ENCODE peak calls at places on chromosome 4, in seven cellular contexts. K is colonic mucosa, E is BE2C, F is PC-3, Z is right lobe of liver, R is breast epithelium, X is fibroblast of lung. D is an unnamed sample. For H3K4me1, the result is how much of the 10 kb centered on the place peaks cover.

GRCh38 chr4:73620115-73620792 is at the start of gene RASSF6:
- DNase-seq in F (peak), E (no peak), Z (peak), K (peak), R (no peak), X (peak), D (peak)

GRCh38 chr4:174091130-174091529 is 192.3 kb downstream of the FBXO8 start:
- DNase-seq in Z (no peak), F (no peak), K (no peak), X (no peak), E (no peak), R (no peak), D (no peak)

GRCh38 chr4:115687356-115687755 is 573.9 kb upstream of the NDST4 start:
- DNase-seq in Z (no peak), K (no peak), R (no peak), F (no peak), E (no peak), X (no peak), D (no peak)

GRCh38 chr4:126766266-126766665 is 866.5 kb upstream of the INTU start:
- DNase-seq in F (no peak), K (no peak), R (no peak), E (no peak), Z (peak), X (no peak), D (no peak)

GRCh38 chr4:27791640-27792039 is 931.0 kb downstream of the STIM2 start:
- DNase-seq in F (peak), E (no peak), R (no peak), K (no peak), Z (no peak), X (peak), D (no peak)

GRCh38 chr4:70583952-70584834 is 7.9 kb upstream of the AMBN start:
- DNase-seq in R (no peak), F (peak), K (peak), E (no peak), Z (no peak), X (no peak), D (peak)

GRCh38 chr4:138522366-138522765 is 280.2 kb upstream of the SLC7A11 start:
- DNase-seq in E (no peak), F (peak), X (peak), K (no peak), R (no peak), Z (no peak), D (no peak)

GRCh38 chr4:151850751-151851150 is 89.9 kb upstream of the GATB start:
- DNase-seq in K (no peak), R (no peak), E (no peak), F (no peak), X (no peak), Z (no peak), D (no peak)

GRCh38 chr4:98482503-98482846 is 175.9 kb downstream of the TSPAN5 start:
- DNase-seq in X (no peak), F (no peak), E (no peak), R (no peak), K (no peak), Z (no peak), D (no peak)

GRCh38 chr4:41136456-41136855 is 77.9 kb downstream of the APBB2 start:
- DNase-seq in K (no peak), X (no peak), E (no peak), R (no peak), F (no peak), Z (no peak), D (no peak)

GRCh38 chr4:60452259-60452658 is 747.9 kb upstream of the ADGRL3 start:
- DNase-seq in K (no peak), X (no peak), R (no peak), Z (no peak), E (no peak), F (no peak), D (no peak)

GRCh38 chr4:71186566-71187398 is 152.0 kb upstream of the SLC4A4 start:
- DNase-seq in Z (peak), E (peak), F (peak), R (no peak), K (peak), X (peak), D (peak)

GRCh38 chr4:52939325-52939724 is 77.2 kb downstream of the RASL11B start:
- DNase-seq in E (no peak), X (no peak), K (no peak), Z (no peak), R (no peak), F (no peak), D (no peak)

GRCh38 chr4:184386271-184386781 is 88.0 kb downstream of the IRF2 start:
- DNase-seq in X (no peak), E (no peak), Z (peak), K (peak), R (no peak), F (no peak), D (peak)

GRCh38 chr4:118997601-118998000 is 108.9 kb downstream of the SYNPO2 start:
- DNase-seq in F (no peak), Z (no peak), X (peak), K (no peak), E (no peak), R (no peak), D (no peak)

GRCh38 chr4:26476545-26476944 is 13.7 kb downstream of the CCKAR start:
- DNase-seq in X (no peak), F (no peak), Z (no peak), K (no peak), E (no peak), R (no peak), D (no peak)

GRCh38 chr4:39037491-39037825 is 5.2 kb upstream of the TMEM156 start:
- DNase-seq in Z (no peak), R (no peak), K (no peak), X (peak), E (no peak), F (peak), D (no peak)

GRCh38 chr4:169229571-169230028 is 41.2 kb downstream of the SH3RF1 start:
- DNase-seq in F (peak), Z (no peak), R (no peak), K (no peak), X (peak), E (no peak), D (no peak)

GRCh38 chr4:1449475-1449832 is 43.2 kb upstream of the NKX1-1 start:
- DNase-seq in E (no peak), X (no peak), K (no peak), Z (no peak), F (no peak), R (no peak), D (peak)

GRCh38 chr4:13627185-13627605 is 330 bp downstream of the BOD1L1 start:
- DNase-seq in Z (peak), X (peak), K (peak), R (no peak), E (peak), F (no peak), D (no peak)

GRCh38 chr4:158268553-158268952 is 58.3 kb downstream of the TMEM144 start:
- DNase-seq in Z (no peak), R (no peak), F (no peak), X (no peak), E (no peak), K (no peak), D (no peak)

GRCh38 chr4:91064157-91064853 is 937.1 kb downstream of the CCSER1 start:
- DNase-seq in X (peak), F (peak), R (no peak), E (peak), Z (no peak), K (no peak), D (no peak)

GRCh38 chr4:106270708-106271107 is 45.3 kb downstream of the TBCK start:
- DNase-seq in K (no peak), E (no peak), X (no peak), R (no peak), Z (no peak), F (no peak), D (no peak)

GRCh38 chr4:185896832-185897475 is 85.0 kb upstream of the SORBS2 start:
- DNase-seq in E (no peak), F (peak), K (no peak), Z (no peak), X (no peak), R (no peak), D (no peak)

GRCh38 chr4:140296335-140296753 is 77.1 kb upstream of the SCOC start:
- DNase-seq in E (peak), X (peak), F (peak), K (peak), R (peak), Z (no peak), D (peak)

GRCh38 chr4:174401471-174402130 is 117.9 kb downstream of the CEP44 start:
- DNase-seq in X (peak), R (no peak), F (peak), K (no peak), E (no peak), Z (no peak), D (no peak)

GRCh38 chr4:2408401-2408958 is 10.0 kb downstream of the ZFYVE28 start:
- DNase-seq in E (no peak), Z (no peak), X (no peak), F (peak), R (no peak), K (peak), D (no peak)

GRCh38 chr4:52665592-52665991 is 6.5 kb upstream of the USP46 start:
- DNase-seq in Z (no peak), R (no peak), E (no peak), F (peak), X (peak), K (no peak), D (no peak)

GRCh38 chr4:99394913-99395312 is 40.2 kb downstream of the ADH7 start:
- DNase-seq in X (peak), R (no peak), E (no peak), F (peak), Z (no peak), K (no peak), D (no peak)

GRCh38 chr4:8837181-8837811 is 34.3 kb downstream of the HMX1 start:
- DNase-seq in K (no peak), R (peak), Z (peak), E (no peak), F (no peak), X (no peak), D (no peak)

GRCh38 chr4:143351149-143351691 is 14.5 kb downstream of the GAB1 start:
- DNase-seq in K (no peak), F (no peak), X (no peak), Z (no peak), E (no peak), R (no peak), D (no peak)
- H3K4me1 ChIP-seq in K (under half), F (under half), X (under half), Z (under half), E (under half), R (under half), D (half or more)

GRCh38 chr4:120870279-120870673 is 52.2 kb downstream of the PRDM5 start:
- DNase-seq in Z (no peak), X (no peak), K (peak), E (no peak), F (peak), R (no peak), D (no peak)
- TF ChIP-seq CTCF in Z (no peak), X (no peak), K (no peak), E (peak), F (peak), R (no peak), D (no peak)

DNA sequence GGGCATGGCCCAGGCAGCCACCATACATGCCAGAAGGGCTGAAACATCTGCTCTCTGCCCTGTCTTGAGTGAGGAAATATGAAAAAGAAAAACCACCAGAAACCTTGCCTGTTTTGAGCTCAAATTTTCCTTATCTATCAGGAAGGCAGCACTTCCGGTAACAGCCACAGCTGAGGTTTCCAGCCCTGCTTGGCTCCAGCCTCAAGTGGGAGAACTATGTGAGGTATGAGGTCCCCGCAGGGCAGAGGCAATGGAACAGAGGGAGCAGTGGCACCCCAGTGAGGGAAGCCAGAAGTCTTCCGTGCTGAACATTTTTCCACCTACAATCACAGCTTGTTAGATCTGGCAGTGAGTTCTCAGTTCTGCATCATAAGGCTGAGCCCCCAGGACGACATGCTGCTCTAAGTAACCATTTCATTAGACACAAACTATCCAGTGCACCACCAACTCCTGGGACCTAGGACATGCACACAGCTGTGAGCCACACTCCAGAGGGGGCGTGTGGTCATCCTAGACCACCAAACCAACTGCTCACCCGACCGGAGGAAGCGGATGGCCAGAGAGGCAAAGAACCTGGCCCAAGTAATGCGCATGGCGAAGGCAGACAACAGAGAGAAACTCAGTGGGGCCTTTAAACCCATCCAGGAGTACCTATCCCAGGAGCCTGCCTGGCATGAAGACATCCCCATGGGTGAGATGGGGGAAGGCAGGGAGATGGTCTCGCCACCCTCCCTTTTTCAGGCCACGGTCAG is 22.6 kb downstream of the WDR1 start:
- DNase-seq in Z (no peak), E (no peak), F (no peak), K (no peak), X (peak), R (no peak), D (no peak)
- H3K4me1 ChIP-seq in Z (under half), E (under half), F (under half), K (under half), X (under half), R (under half), D (half or more)

GRCh38 chr4:155025762-155026457 is 182.5 kb upstream of the NPY2R start:
- DNase-seq in F (peak), Z (peak), R (no peak), E (peak), X (peak), K (peak), D (peak)
- TF ChIP-seq CTCF in F (peak), Z (peak), R (peak), E (peak), X (peak), K (peak), D (peak)

DNA sequence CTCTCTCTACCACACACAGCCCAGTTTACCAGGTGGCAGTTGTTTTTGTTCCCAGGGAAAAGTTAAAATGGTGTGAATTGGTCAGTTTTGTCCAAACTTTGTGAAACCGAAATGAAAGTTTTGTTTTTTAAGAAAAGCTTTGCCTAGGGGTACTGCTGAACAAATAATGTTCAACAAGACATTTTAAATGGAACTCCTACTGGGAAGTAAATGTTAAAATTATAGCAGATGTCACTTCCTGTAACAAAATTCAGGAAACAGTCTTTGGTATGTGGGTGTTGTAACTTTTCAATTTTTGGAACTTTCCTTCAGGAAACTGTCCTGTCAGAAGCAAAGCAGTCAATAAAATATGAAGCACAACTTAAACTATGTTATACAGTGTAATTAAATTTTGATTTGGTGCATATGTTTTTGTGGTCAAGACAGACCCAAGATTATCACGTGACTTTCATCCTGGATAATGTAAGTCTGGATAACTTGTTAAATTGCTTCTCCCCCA is 79.5 kb downstream of the AFF1 start:
- DNase-seq in E (no peak), K (no peak), F (peak), R (no peak), Z (no peak), X (no peak), D (no peak)
- H3K4me1 ChIP-seq in E (under half), K (under half), F (under half), R (under half), Z (under half), X (under half), D (half or more)

DNA sequence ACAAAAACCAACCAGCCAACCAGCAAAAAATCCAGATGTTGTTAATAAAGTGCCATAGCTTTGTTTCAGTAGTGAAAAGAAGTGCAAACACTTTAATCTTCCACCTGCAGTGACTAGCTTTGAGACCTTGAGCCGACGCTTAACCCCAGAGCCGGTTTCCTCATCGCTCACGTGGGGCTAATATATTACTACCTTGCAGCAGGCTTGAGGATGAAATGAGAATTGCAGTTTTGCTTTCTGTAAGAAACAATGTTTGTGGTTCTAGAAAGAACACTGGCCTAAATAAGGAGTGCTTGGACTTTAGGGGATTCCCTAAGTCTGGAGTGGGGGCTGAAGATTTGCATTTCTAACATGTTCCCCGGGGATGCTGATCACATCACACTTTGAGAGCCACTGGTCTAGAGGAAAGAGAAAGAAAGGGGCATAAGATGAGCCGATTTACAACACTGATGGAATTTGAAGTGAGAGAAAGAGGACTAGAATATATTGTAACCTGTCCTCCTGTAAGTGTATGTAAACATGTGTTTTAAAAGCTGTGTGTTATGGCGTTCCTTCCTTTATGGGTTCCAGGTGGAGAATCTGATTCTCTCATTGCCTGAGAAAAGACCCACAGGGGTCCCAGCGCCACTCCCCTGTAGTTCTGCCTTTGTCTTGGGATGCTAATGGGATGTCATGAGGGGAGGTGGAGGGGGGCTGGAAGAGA is 1.4 kb downstream of the FGF2 start:
- DNase-seq in X (peak), F (peak), E (peak), K (peak), R (no peak), Z (no peak), D (no peak)
- TF ChIP-seq CTCF in X (peak), F (no peak), E (no peak), K (peak), R (no peak), Z (no peak), D (peak)